ENCODE peak calls at places on chromosomes 6 and 20, in five cellular contexts. One of them, this sample, is unnamed.

GRCh38 chr20:58850693-58851174 is at the start of gene GNAS-AS1:
- DNase-seq in NCI-H510A treated with DMSO at 0.1 percent for 48 hours: no peak
- DNase-seq in central memory CD4-positive, alpha-beta T cell: peak; percentile 72
- DNase-seq in lower lobe of right lung: peak; percentile 74
- DNase-seq in activated naive CD4-positive, alpha-beta T cell treated with anti-CD3 and anti-CD28 coated beads, Interleukin-2, amount 10 ng/mL, durations not matched to agents 7 days and 5 days: peak; percentile 89
- DNase-seq in this sample: no peak

GRCh38 chr6:129329677-129330076 is 380.3 kb downstream of the ARHGAP18 start:
- DNase-seq in activated naive CD4-positive, alpha-beta T cell treated with anti-CD3 and anti-CD28 coated beads, Interleukin-2, amount 10 ng/mL, durations not matched to agents 7 days and 5 days: no peak
- DNase-seq in NCI-H510A treated with DMSO at 0.1 percent for 48 hours: no peak
- DNase-seq in lower lobe of right lung: no peak
- DNase-seq in central memory CD4-positive, alpha-beta T cell: no peak
- DNase-seq in this sample: no peak

GRCh38 chr20:50744143-50744792 is 12.9 kb downstream of the PARD6B start:
- DNase-seq in lower lobe of right lung: no peak
- DNase-seq in NCI-H510A treated with DMSO at 0.1 percent for 48 hours: no peak
- DNase-seq in central memory CD4-positive, alpha-beta T cell: no peak
- DNase-seq in activated naive CD4-positive, alpha-beta T cell treated with anti-CD3 and anti-CD28 coated beads, Interleukin-2, amount 10 ng/mL, durations not matched to agents 7 days and 5 days: no peak
- DNase-seq in this sample: peak; percentile 74

GRCh38 chr6:158517581-158517980 is 42.3 kb upstream of the TMEM181 start:
- DNase-seq in NCI-H510A treated with DMSO at 0.1 percent for 48 hours: no peak
- DNase-seq in lower lobe of right lung: no peak
- DNase-seq in central memory CD4-positive, alpha-beta T cell: no peak
- DNase-seq in activated naive CD4-positive, alpha-beta T cell treated with anti-CD3 and anti-CD28 coated beads, Interleukin-2, amount 10 ng/mL, durations not matched to agents 7 days and 5 days: no peak
- DNase-seq in this sample: no peak

GRCh38 chr6:4134841-4135664 is at the start of gene ECI2:
- DNase-seq in NCI-H510A treated with DMSO at 0.1 percent for 48 hours: peak; percentile 51
- DNase-seq in activated naive CD4-positive, alpha-beta T cell treated with anti-CD3 and anti-CD28 coated beads, Interleukin-2, amount 10 ng/mL, durations not matched to agents 7 days and 5 days: peak; percentile 66
- DNase-seq in central memory CD4-positive, alpha-beta T cell: peak; percentile 54
- DNase-seq in lower lobe of right lung: peak; percentile 86
- DNase-seq in this sample: peak; percentile 58

GRCh38 chr20:22438346-22438745 is 146.0 kb downstream of the FOXA2 start:
- DNase-seq in central memory CD4-positive, alpha-beta T cell: no peak
- DNase-seq in NCI-H510A treated with DMSO at 0.1 percent for 48 hours: no peak
- DNase-seq in lower lobe of right lung: no peak
- DNase-seq in activated naive CD4-positive, alpha-beta T cell treated with anti-CD3 and anti-CD28 coated beads, Interleukin-2, amount 10 ng/mL, durations not matched to agents 7 days and 5 days: no peak
- DNase-seq in this sample: no peak

GRCh38 chr6:123489589-123489988 is 147.2 kb downstream of the TRDN start:
- DNase-seq in activated naive CD4-positive, alpha-beta T cell treated with anti-CD3 and anti-CD28 coated beads, Interleukin-2, amount 10 ng/mL, durations not matched to agents 7 days and 5 days: no peak
- DNase-seq in NCI-H510A treated with DMSO at 0.1 percent for 48 hours: no peak
- DNase-seq in central memory CD4-positive, alpha-beta T cell: no peak
- DNase-seq in lower lobe of right lung: no peak
- DNase-seq in this sample: no peak

GRCh38 chr6:55617272-55617671 is 38.3 kb upstream of the HMGCLL1 start:
- DNase-seq in activated naive CD4-positive, alpha-beta T cell treated with anti-CD3 and anti-CD28 coated beads, Interleukin-2, amount 10 ng/mL, durations not matched to agents 7 days and 5 days: no peak
- DNase-seq in central memory CD4-positive, alpha-beta T cell: no peak
- DNase-seq in lower lobe of right lung: no peak
- DNase-seq in NCI-H510A treated with DMSO at 0.1 percent for 48 hours: peak; percentile 87
- DNase-seq in this sample: peak; percentile 24

GRCh38 chr6:131949909-131950766 is 1.0 kb downstream of the CCN2 start:
- DNase-seq in central memory CD4-positive, alpha-beta T cell: no peak
- DNase-seq in lower lobe of right lung: peak; percentile 74
- DNase-seq in activated naive CD4-positive, alpha-beta T cell treated with anti-CD3 and anti-CD28 coated beads, Interleukin-2, amount 10 ng/mL, durations not matched to agents 7 days and 5 days: peak; percentile 39
- DNase-seq in NCI-H510A treated with DMSO at 0.1 percent for 48 hours: peak; percentile 0
- DNase-seq in this sample: peak; percentile 58

GRCh38 chr20:13995086-13995665 is at the start of gene MACROD2:
- DNase-seq in activated naive CD4-positive, alpha-beta T cell treated with anti-CD3 and anti-CD28 coated beads, Interleukin-2, amount 10 ng/mL, durations not matched to agents 7 days and 5 days: peak; percentile 40
- DNase-seq in lower lobe of right lung: peak; percentile 95
- DNase-seq in central memory CD4-positive, alpha-beta T cell: no peak
- DNase-seq in NCI-H510A treated with DMSO at 0.1 percent for 48 hours: peak; percentile 97
- DNase-seq in this sample: peak; percentile 87

GRCh38 chr6:4852938-4853337 is 76.7 kb downstream of the CDYL start:
- DNase-seq in activated naive CD4-positive, alpha-beta T cell treated with anti-CD3 and anti-CD28 coated beads, Interleukin-2, amount 10 ng/mL, durations not matched to agents 7 days and 5 days: no peak
- DNase-seq in lower lobe of right lung: no peak
- DNase-seq in central memory CD4-positive, alpha-beta T cell: no peak
- DNase-seq in NCI-H510A treated with DMSO at 0.1 percent for 48 hours: no peak
- DNase-seq in this sample: no peak

This sample was measured in cerebellar cortex.